ENCODE peak calls at places on chromosomes 11 and 22, in seven cellular contexts. One of them, this sample, is unnamed.

GRCh38 chr11:17746096-17746495 is 11.5 kb downstream of the KCNC1 start:
- DNase-seq in naive thymus-derived CD8-positive, alpha-beta T cell: no peak
- DNase-seq in astrocyte of the cerebellum: no peak
- DNase-seq in activated naive CD4-positive, alpha-beta T cell: no peak
- DNase-seq in activated CD4-positive, CD25-positive, alpha-beta regulatory T cell treated with anti-CD3 and anti-CD28 coated beads, Interleukin-2, amount 50 U/mL, for 16 hours: no peak
- DNase-seq in NCI-H1105: no peak
- DNase-seq in stimulated activated CD4-positive, alpha-beta T cell treated with anti-CD3 and anti-CD28 coated beads, Interleukin-15, amount 100 ng/mL, for 1 hour: no peak
- DNase-seq in this sample: no peak

GRCh38 chr11:33444835-33445594 is 187.8 kb downstream of the HIPK3 start:
- DNase-seq in naive thymus-derived CD8-positive, alpha-beta T cell: no peak
- DNase-seq in astrocyte of the cerebellum: peak
- DNase-seq in activated naive CD4-positive, alpha-beta T cell: no peak
- DNase-seq in activated CD4-positive, CD25-positive, alpha-beta regulatory T cell treated with anti-CD3 and anti-CD28 coated beads, Interleukin-2, amount 50 U/mL, for 16 hours: no peak
- DNase-seq in NCI-H1105: no peak
- DNase-seq in stimulated activated CD4-positive, alpha-beta T cell treated with anti-CD3 and anti-CD28 coated beads, Interleukin-15, amount 100 ng/mL, for 1 hour: no peak
- DNase-seq in this sample: no peak

GRCh38 chr11:15963266-15963665 is 393.1 kb downstream of the SOX6 start:
- DNase-seq in naive thymus-derived CD8-positive, alpha-beta T cell: no peak
- DNase-seq in astrocyte of the cerebellum: no peak
- DNase-seq in activated naive CD4-positive, alpha-beta T cell: no peak
- DNase-seq in activated CD4-positive, CD25-positive, alpha-beta regulatory T cell treated with anti-CD3 and anti-CD28 coated beads, Interleukin-2, amount 50 U/mL, for 16 hours: no peak
- DNase-seq in NCI-H1105: no peak
- DNase-seq in stimulated activated CD4-positive, alpha-beta T cell treated with anti-CD3 and anti-CD28 coated beads, Interleukin-15, amount 100 ng/mL, for 1 hour: no peak
- DNase-seq in this sample: no peak

GRCh38 chr22:49959782-49960158 is 802 bp upstream of the PIM3 start:
- DNase-seq in naive thymus-derived CD8-positive, alpha-beta T cell: no peak
- DNase-seq in astrocyte of the cerebellum: no peak
- DNase-seq in activated naive CD4-positive, alpha-beta T cell: no peak
- DNase-seq in activated CD4-positive, CD25-positive, alpha-beta regulatory T cell treated with anti-CD3 and anti-CD28 coated beads, Interleukin-2, amount 50 U/mL, for 16 hours: no peak
- DNase-seq in NCI-H1105: no peak
- DNase-seq in stimulated activated CD4-positive, alpha-beta T cell treated with anti-CD3 and anti-CD28 coated beads, Interleukin-15, amount 100 ng/mL, for 1 hour: no peak
- DNase-seq in this sample: no peak

GRCh38 chr11:23959466-23959865 is 537.4 kb upstream of the LUZP2 start:
- DNase-seq in naive thymus-derived CD8-positive, alpha-beta T cell: no peak
- DNase-seq in astrocyte of the cerebellum: no peak
- DNase-seq in activated naive CD4-positive, alpha-beta T cell: no peak
- DNase-seq in activated CD4-positive, CD25-positive, alpha-beta regulatory T cell treated with anti-CD3 and anti-CD28 coated beads, Interleukin-2, amount 50 U/mL, for 16 hours: no peak
- DNase-seq in NCI-H1105: no peak
- DNase-seq in stimulated activated CD4-positive, alpha-beta T cell treated with anti-CD3 and anti-CD28 coated beads, Interleukin-15, amount 100 ng/mL, for 1 hour: no peak
- DNase-seq in this sample: no peak

GRCh38 chr11:8356731-8357504 is 93.2 kb upstream of the LMO1 start:
- DNase-seq in naive thymus-derived CD8-positive, alpha-beta T cell: no peak
- DNase-seq in astrocyte of the cerebellum: no peak
- DNase-seq in activated naive CD4-positive, alpha-beta T cell: no peak
- DNase-seq in activated CD4-positive, CD25-positive, alpha-beta regulatory T cell treated with anti-CD3 and anti-CD28 coated beads, Interleukin-2, amount 50 U/mL, for 16 hours: no peak
- DNase-seq in NCI-H1105: no peak
- DNase-seq in stimulated activated CD4-positive, alpha-beta T cell treated with anti-CD3 and anti-CD28 coated beads, Interleukin-15, amount 100 ng/mL, for 1 hour: no peak
- DNase-seq in this sample: no peak

GRCh38 chr22:44542561-44543222 is 44.7 kb upstream of the RTL6 start:
- DNase-seq in naive thymus-derived CD8-positive, alpha-beta T cell: no peak
- DNase-seq in astrocyte of the cerebellum: no peak
- DNase-seq in activated naive CD4-positive, alpha-beta T cell: no peak
- DNase-seq in activated CD4-positive, CD25-positive, alpha-beta regulatory T cell treated with anti-CD3 and anti-CD28 coated beads, Interleukin-2, amount 50 U/mL, for 16 hours: no peak
- DNase-seq in NCI-H1105: peak
- DNase-seq in stimulated activated CD4-positive, alpha-beta T cell treated with anti-CD3 and anti-CD28 coated beads, Interleukin-15, amount 100 ng/mL, for 1 hour: no peak
- DNase-seq in this sample: no peak

GRCh38 chr11:28289444-28289843 is 181.3 kb downstream of the METTL15 start:
- DNase-seq in naive thymus-derived CD8-positive, alpha-beta T cell: no peak
- DNase-seq in astrocyte of the cerebellum: peak
- DNase-seq in activated naive CD4-positive, alpha-beta T cell: no peak
- DNase-seq in activated CD4-positive, CD25-positive, alpha-beta regulatory T cell treated with anti-CD3 and anti-CD28 coated beads, Interleukin-2, amount 50 U/mL, for 16 hours: no peak
- DNase-seq in NCI-H1105: no peak
- DNase-seq in stimulated activated CD4-positive, alpha-beta T cell treated with anti-CD3 and anti-CD28 coated beads, Interleukin-15, amount 100 ng/mL, for 1 hour: no peak
- DNase-seq in this sample: no peak

GRCh38 chr11:22680628-22681027 is 14.2 kb downstream of the GAS2 start:
- DNase-seq in naive thymus-derived CD8-positive, alpha-beta T cell: no peak
- DNase-seq in astrocyte of the cerebellum: no peak
- DNase-seq in activated naive CD4-positive, alpha-beta T cell: no peak
- DNase-seq in activated CD4-positive, CD25-positive, alpha-beta regulatory T cell treated with anti-CD3 and anti-CD28 coated beads, Interleukin-2, amount 50 U/mL, for 16 hours: no peak
- DNase-seq in NCI-H1105: no peak
- DNase-seq in stimulated activated CD4-positive, alpha-beta T cell treated with anti-CD3 and anti-CD28 coated beads, Interleukin-15, amount 100 ng/mL, for 1 hour: no peak
- DNase-seq in this sample: no peak

GRCh38 chr11:18523079-18523478 is 3.7 kb downstream of the TSG101 start:
- DNase-seq in naive thymus-derived CD8-positive, alpha-beta T cell: no peak
- DNase-seq in astrocyte of the cerebellum: no peak
- DNase-seq in activated naive CD4-positive, alpha-beta T cell: no peak
- DNase-seq in activated CD4-positive, CD25-positive, alpha-beta regulatory T cell treated with anti-CD3 and anti-CD28 coated beads, Interleukin-2, amount 50 U/mL, for 16 hours: no peak
- DNase-seq in NCI-H1105: no peak
- DNase-seq in stimulated activated CD4-positive, alpha-beta T cell treated with anti-CD3 and anti-CD28 coated beads, Interleukin-15, amount 100 ng/mL, for 1 hour: no peak
- DNase-seq in this sample: no peak

GRCh38 chr11:72425053-72425980 is 9.0 kb downstream of the CLPB start:
- DNase-seq in naive thymus-derived CD8-positive, alpha-beta T cell: no peak
- DNase-seq in astrocyte of the cerebellum: no peak
- DNase-seq in activated naive CD4-positive, alpha-beta T cell: no peak
- DNase-seq in activated CD4-positive, CD25-positive, alpha-beta regulatory T cell treated with anti-CD3 and anti-CD28 coated beads, Interleukin-2, amount 50 U/mL, for 16 hours: no peak
- DNase-seq in NCI-H1105: no peak
- DNase-seq in stimulated activated CD4-positive, alpha-beta T cell treated with anti-CD3 and anti-CD28 coated beads, Interleukin-15, amount 100 ng/mL, for 1 hour: no peak
- DNase-seq in this sample: no peak

GRCh38 chr11:110070176-110070575 is 23.0 kb upstream of the ZC3H12C start:
- DNase-seq in naive thymus-derived CD8-positive, alpha-beta T cell: no peak
- DNase-seq in astrocyte of the cerebellum: no peak
- DNase-seq in activated naive CD4-positive, alpha-beta T cell: no peak
- DNase-seq in activated CD4-positive, CD25-positive, alpha-beta regulatory T cell treated with anti-CD3 and anti-CD28 coated beads, Interleukin-2, amount 50 U/mL, for 16 hours: no peak
- DNase-seq in NCI-H1105: no peak
- DNase-seq in stimulated activated CD4-positive, alpha-beta T cell treated with anti-CD3 and anti-CD28 coated beads, Interleukin-15, amount 100 ng/mL, for 1 hour: no peak
- DNase-seq in this sample: no peak

GRCh38 chr22:50192825-50193204 is 7.1 kb downstream of the TRABD start:
- DNase-seq in naive thymus-derived CD8-positive, alpha-beta T cell: peak
- DNase-seq in astrocyte of the cerebellum: no peak
- DNase-seq in activated naive CD4-positive, alpha-beta T cell: peak
- DNase-seq in activated CD4-positive, CD25-positive, alpha-beta regulatory T cell treated with anti-CD3 and anti-CD28 coated beads, Interleukin-2, amount 50 U/mL, for 16 hours: no peak
- DNase-seq in NCI-H1105: no peak
- DNase-seq in stimulated activated CD4-positive, alpha-beta T cell treated with anti-CD3 and anti-CD28 coated beads, Interleukin-15, amount 100 ng/mL, for 1 hour: peak
- DNase-seq in this sample: no peak

GRCh38 chr22:48099671-48100070 is 1337.2 kb downstream of the TBC1D22A start:
- DNase-seq in naive thymus-derived CD8-positive, alpha-beta T cell: no peak
- DNase-seq in astrocyte of the cerebellum: no peak
- DNase-seq in activated naive CD4-positive, alpha-beta T cell: no peak
- DNase-seq in activated CD4-positive, CD25-positive, alpha-beta regulatory T cell treated with anti-CD3 and anti-CD28 coated beads, Interleukin-2, amount 50 U/mL, for 16 hours: no peak
- DNase-seq in NCI-H1105: no peak
- DNase-seq in stimulated activated CD4-positive, alpha-beta T cell treated with anti-CD3 and anti-CD28 coated beads, Interleukin-15, amount 100 ng/mL, for 1 hour: no peak
- DNase-seq in this sample: no peak

GRCh38 chr11:35303596-35304392 is 115.6 kb downstream of the SLC1A2 start:
- DNase-seq in naive thymus-derived CD8-positive, alpha-beta T cell: no peak
- DNase-seq in astrocyte of the cerebellum: no peak
- DNase-seq in activated naive CD4-positive, alpha-beta T cell: no peak
- DNase-seq in activated CD4-positive, CD25-positive, alpha-beta regulatory T cell treated with anti-CD3 and anti-CD28 coated beads, Interleukin-2, amount 50 U/mL, for 16 hours: no peak
- DNase-seq in NCI-H1105: no peak
- DNase-seq in stimulated activated CD4-positive, alpha-beta T cell treated with anti-CD3 and anti-CD28 coated beads, Interleukin-15, amount 100 ng/mL, for 1 hour: no peak
- DNase-seq in this sample: no peak

GRCh38 chr11:72370201-72370600 is 64.1 kb downstream of the CLPB start:
- DNase-seq in naive thymus-derived CD8-positive, alpha-beta T cell: no peak
- DNase-seq in astrocyte of the cerebellum: no peak
- DNase-seq in activated naive CD4-positive, alpha-beta T cell: no peak
- DNase-seq in activated CD4-positive, CD25-positive, alpha-beta regulatory T cell treated with anti-CD3 and anti-CD28 coated beads, Interleukin-2, amount 50 U/mL, for 16 hours: no peak
- DNase-seq in NCI-H1105: no peak
- DNase-seq in stimulated activated CD4-positive, alpha-beta T cell treated with anti-CD3 and anti-CD28 coated beads, Interleukin-15, amount 100 ng/mL, for 1 hour: no peak
- DNase-seq in this sample: no peak

GRCh38 chr11:102073253-102073652 is 26.0 kb downstream of the CFAP300 start:
- DNase-seq in naive thymus-derived CD8-positive, alpha-beta T cell: no peak
- DNase-seq in astrocyte of the cerebellum: no peak
- DNase-seq in activated naive CD4-positive, alpha-beta T cell: no peak
- DNase-seq in activated CD4-positive, CD25-positive, alpha-beta regulatory T cell treated with anti-CD3 and anti-CD28 coated beads, Interleukin-2, amount 50 U/mL, for 16 hours: no peak
- DNase-seq in NCI-H1105: no peak
- DNase-seq in stimulated activated CD4-positive, alpha-beta T cell treated with anti-CD3 and anti-CD28 coated beads, Interleukin-15, amount 100 ng/mL, for 1 hour: no peak
- DNase-seq in this sample: no peak

GRCh38 chr11:96279421-96280290 is 63.3 kb downstream of the MAML2 start:
- DNase-seq in naive thymus-derived CD8-positive, alpha-beta T cell: no peak
- DNase-seq in astrocyte of the cerebellum: no peak
- DNase-seq in activated naive CD4-positive, alpha-beta T cell: no peak
- DNase-seq in activated CD4-positive, CD25-positive, alpha-beta regulatory T cell treated with anti-CD3 and anti-CD28 coated beads, Interleukin-2, amount 50 U/mL, for 16 hours: no peak
- DNase-seq in NCI-H1105: no peak
- DNase-seq in stimulated activated CD4-positive, alpha-beta T cell treated with anti-CD3 and anti-CD28 coated beads, Interleukin-15, amount 100 ng/mL, for 1 hour: no peak
- DNase-seq in this sample: no peak

GRCh38 chr11:2707736-2708135 is 7.9 kb upstream of the KCNQ1OT1 start:
- DNase-seq in naive thymus-derived CD8-positive, alpha-beta T cell: no peak
- DNase-seq in astrocyte of the cerebellum: no peak
- DNase-seq in activated naive CD4-positive, alpha-beta T cell: no peak
- DNase-seq in activated CD4-positive, CD25-positive, alpha-beta regulatory T cell treated with anti-CD3 and anti-CD28 coated beads, Interleukin-2, amount 50 U/mL, for 16 hours: no peak
- DNase-seq in NCI-H1105: no peak
- DNase-seq in stimulated activated CD4-positive, alpha-beta T cell treated with anti-CD3 and anti-CD28 coated beads, Interleukin-15, amount 100 ng/mL, for 1 hour: no peak
- DNase-seq in this sample: no peak

GRCh38 chr22:40114411-40114810 is 63.3 kb upstream of the TNRC6B start:
- DNase-seq in naive thymus-derived CD8-positive, alpha-beta T cell: no peak
- DNase-seq in astrocyte of the cerebellum: no peak
- DNase-seq in activated naive CD4-positive, alpha-beta T cell: no peak
- DNase-seq in activated CD4-positive, CD25-positive, alpha-beta regulatory T cell treated with anti-CD3 and anti-CD28 coated beads, Interleukin-2, amount 50 U/mL, for 16 hours: no peak
- DNase-seq in NCI-H1105: no peak
- DNase-seq in stimulated activated CD4-positive, alpha-beta T cell treated with anti-CD3 and anti-CD28 coated beads, Interleukin-15, amount 100 ng/mL, for 1 hour: no peak
- DNase-seq in this sample: no peak

GRCh38 chr11:43989162-43989961 is 46.9 kb downstream of the C11orf96 start:
- DNase-seq in naive thymus-derived CD8-positive, alpha-beta T cell: no peak
- DNase-seq in astrocyte of the cerebellum: no peak
- DNase-seq in activated naive CD4-positive, alpha-beta T cell: no peak
- DNase-seq in activated CD4-positive, CD25-positive, alpha-beta regulatory T cell treated with anti-CD3 and anti-CD28 coated beads, Interleukin-2, amount 50 U/mL, for 16 hours: no peak
- DNase-seq in NCI-H1105: no peak
- DNase-seq in stimulated activated CD4-positive, alpha-beta T cell treated with anti-CD3 and anti-CD28 coated beads, Interleukin-15, amount 100 ng/mL, for 1 hour: no peak
- DNase-seq in this sample: no peak

GRCh38 chr22:17769013-17769715 is 5.1 kb downstream of the BID start:
- DNase-seq in naive thymus-derived CD8-positive, alpha-beta T cell: no peak
- DNase-seq in astrocyte of the cerebellum: no peak
- DNase-seq in activated naive CD4-positive, alpha-beta T cell: no peak
- DNase-seq in activated CD4-positive, CD25-positive, alpha-beta regulatory T cell treated with anti-CD3 and anti-CD28 coated beads, Interleukin-2, amount 50 U/mL, for 16 hours: no peak
- DNase-seq in NCI-H1105: no peak
- DNase-seq in stimulated activated CD4-positive, alpha-beta T cell treated with anti-CD3 and anti-CD28 coated beads, Interleukin-15, amount 100 ng/mL, for 1 hour: no peak
- DNase-seq in this sample: no peak

GRCh38 chr11:35714882-35715612 is 52.5 kb downstream of the TRIM44 start:
- DNase-seq in naive thymus-derived CD8-positive, alpha-beta T cell: no peak
- DNase-seq in astrocyte of the cerebellum: no peak
- DNase-seq in activated naive CD4-positive, alpha-beta T cell: no peak
- DNase-seq in activated CD4-positive, CD25-positive, alpha-beta regulatory T cell treated with anti-CD3 and anti-CD28 coated beads, Interleukin-2, amount 50 U/mL, for 16 hours: no peak
- DNase-seq in NCI-H1105: no peak
- DNase-seq in stimulated activated CD4-positive, alpha-beta T cell treated with anti-CD3 and anti-CD28 coated beads, Interleukin-15, amount 100 ng/mL, for 1 hour: no peak
- DNase-seq in this sample: peak

This sample was measured in immature natural killer cell.